ENCODE peak calls at places on chromosome 9, in nine cellular contexts. Z, C, G, F, D, B, O, E and K are unnamed samples.

GRCh38 chr9:130936285-130937117 is 2.5 kb downstream of the FIBCD1 start:
- DNase-seq in Z (peak; percentile 47), C (peak; percentile 98), G (no peak), F (no peak), D (no peak), B (peak; percentile 57), O (peak; percentile 59), E (no peak), K (no peak)

GRCh38 chr9:84856181-84856632 is 186.7 kb downstream of the NTRK2 start:
- DNase-seq in Z (peak; percentile 71), C (no peak), G (no peak), F (no peak), D (no peak), B (no peak), O (no peak), E (no peak), K (no peak)

GRCh38 chr9:5846501-5846921 is 13.6 kb upstream of the ERMP1 start:
- DNase-seq in Z (peak; percentile 65), C (no peak), G (no peak), F (no peak), D (no peak), B (peak; percentile 67), O (no peak), E (no peak), K (no peak)

GRCh38 chr9:134326754-134327526 is 685 bp downstream of the RXRA start:
- DNase-seq in Z (peak; percentile 42), C (peak; percentile 42), G (no peak), F (no peak), D (peak; percentile 41), B (peak; percentile 46), O (no peak), E (no peak), K (no peak)

GRCh38 chr9:111974092-111974681 is 77.6 kb downstream of the UGCG start:
- DNase-seq in Z (no peak), C (peak; percentile 45), G (no peak), F (no peak), D (peak; percentile 42), B (peak; percentile 68), O (peak; percentile 21), E (no peak), K (no peak)

GRCh38 chr9:116212986-116213672 is 59.5 kb downstream of the PAPPA start:
- DNase-seq in Z (no peak), C (no peak), G (no peak), F (no peak), D (no peak), B (no peak), O (no peak), E (no peak), K (no peak)

GRCh38 chr9:99824378-99825157 is 2.9 kb downstream of the NR4A3 start:
- DNase-seq in Z (no peak), C (peak; percentile 82), G (peak; percentile 85), F (no peak), D (peak; percentile 39), B (peak; percentile 55), O (no peak), E (no peak), K (peak; percentile 57)

GRCh38 chr9:87387351-87388055 is 110.2 kb upstream of the DAPK1 start:
- DNase-seq in Z (peak; percentile 78), C (no peak), G (no peak), F (no peak), D (no peak), B (peak; percentile 30), O (peak; percentile 48), E (no peak), K (no peak)

GRCh38 chr9:18611946-18612345 is 138.0 kb downstream of the ADAMTSL1 start:
- DNase-seq in Z (no peak), C (peak; percentile 7), G (no peak), F (no peak), D (no peak), B (no peak), O (no peak), E (no peak), K (no peak)

GRCh38 chr9:105244996-105245719 is 707 bp downstream of the SLC44A1 start:
- DNase-seq in Z (peak; percentile 76), C (peak; percentile 75), G (peak; percentile 36), F (peak; percentile 61), D (peak; percentile 84), B (peak; percentile 41), O (peak; percentile 65), E (peak; percentile 37), K (no peak)